ENCODE peak calls at places on chromosome 6, in ten cellular contexts. C, F, Q, W, I, V, K, S, O and P are unnamed samples.
A peak's percentile ranks its signal among the peaks of the same experiment; 100 is the strongest.

GRCh38 chr6:134707342-134707982 is 242.4 kb downstream of the ALDH8A1 start:
- DNase-seq in W (peak; percentile 10), Q (no peak), S (peak; percentile 71), F (no peak), O (no peak), K (no peak), I (no peak), V (no peak), C (no peak), P (no peak)

GRCh38 chr6:37988696-37989095 is 169.2 kb downstream of the ZFAND3 start:
- DNase-seq in K (no peak), F (no peak), C (no peak), Q (no peak), O (no peak), I (no peak), S (peak; percentile 13), V (no peak), W (peak; percentile 45), P (no peak)

GRCh38 chr6:134253681-134254080 is 64.2 kb downstream of the SGK1 start:
- DNase-seq in S (peak; percentile 79), V (no peak), F (no peak), C (peak; percentile 70), I (no peak), Q (no peak), O (no peak), W (no peak), K (no peak), P (peak; percentile 44)

GRCh38 chr6:2378891-2379652 is 133.7 kb upstream of the GMDS start:
- DNase-seq in I (no peak), K (no peak), C (no peak), F (no peak), V (no peak), O (no peak), W (peak; percentile 85), S (peak; percentile 82), Q (no peak), P (no peak)

GRCh38 chr6:1438471-1438881 is 49.1 kb downstream of the FOXF2 start:
- DNase-seq in S (no peak), C (no peak), I (no peak), V (no peak), F (no peak), K (no peak), O (no peak), Q (no peak), W (no peak), P (no peak)

GRCh38 chr6:5728726-5729434 is 277.8 kb downstream of the NRN1 start:
- DNase-seq in I (no peak), V (peak; percentile 49), O (no peak), K (no peak), S (peak; percentile 86), C (no peak), F (no peak), Q (no peak), W (peak; percentile 56), P (no peak)

GRCh38 chr6:15077964-15078363 is 167.9 kb upstream of the JARID2 start:
- DNase-seq in V (no peak), K (peak; percentile 27), S (no peak), Q (no peak), F (no peak), O (no peak), I (no peak), C (no peak), W (no peak), P (no peak)

GRCh38 chr6:1108198-1108597 is 203.7 kb upstream of the FOXQ1 start:
- DNase-seq in S (no peak), F (no peak), I (no peak), C (no peak), O (no peak), K (no peak), Q (no peak), V (no peak), W (no peak), P (no peak)

GRCh38 chr6:3523966-3524365 is 67.1 kb upstream of the SLC22A23 start:
- DNase-seq in V (no peak), O (no peak), S (no peak), I (no peak), F (no peak), C (no peak), Q (no peak), K (no peak), W (no peak), P (no peak)